ENCODE peak calls at places on chromosomes 4 and X, in five cellular contexts. U, K, S, Y and M are unnamed samples.

GRCh38 chr4:151688003-151688784 is 72.6 kb downstream of the GATB start:
- DNase-seq in U (peak; percentile 39), Y (no peak), K (no peak), S (peak; percentile 63), M (no peak)

GRCh38 chr4:80107374-80107773 is 34.3 kb upstream of the ANTXR2 start:
- DNase-seq in U (peak; percentile 44), Y (no peak), K (no peak), S (no peak), M (no peak)

GRCh38 chr4:20272411-20272872 is 20.7 kb downstream of the SLIT2 start:
- DNase-seq in S (no peak), U (peak; percentile 62), Y (no peak), K (peak; percentile 88), M (no peak)

GRCh38 chr4:52751349-52751911 is at the start of gene ERVMER34-1:
- DNase-seq in Y (peak; percentile 72), S (peak; percentile 72), U (peak; percentile 47), K (peak; percentile 83), M (no peak)

GRCh38 chrX:16155586-16155985 is 11.7 kb upstream of the MAGEB17 start:
- DNase-seq in U (no peak), Y (no peak), K (no peak), S (no peak), M (no peak)

GRCh38 chr4:10066704-10067651 is 45.7 kb upstream of the SLC2A9 start:
- DNase-seq in K (no peak), Y (no peak), U (no peak), S (no peak), M (no peak)

GRCh38 chrX:96770315-96770714 is 85.7 kb downstream of the DIAPH2 start:
- DNase-seq in K (peak; percentile 52), Y (peak; percentile 36), S (peak; percentile 17), U (peak; percentile 45), M (peak; percentile 23)

GRCh38 chrX:132532955-132533354 is 44.1 kb upstream of the MBNL3 start:
- DNase-seq in S (no peak), K (peak; percentile 66), Y (no peak), U (peak; percentile 2), M (no peak)

GRCh38 chr4:143531368-143531767 is 17.9 kb downstream of the SMARCA5 start:
- DNase-seq in Y (no peak), U (peak; percentile 45), K (peak; percentile 42), S (peak; percentile 3), M (peak; percentile 12)

GRCh38 chr4:1250527-1250812 is 1.5 kb upstream of the CTBP1 start:
- DNase-seq in S (no peak), Y (no peak), K (no peak), U (no peak), M (no peak)

GRCh38 chrX:15299945-15300851 is 15.2 kb downstream of the ASB11 start:
- DNase-seq in U (peak; percentile 38), K (peak; percentile 58), S (peak; percentile 8), Y (peak; percentile 28), M (peak; percentile 13)

GRCh38 chr4:128775916-128776315 is 33.6 kb upstream of the JADE1 start:
- DNase-seq in S (peak; percentile 49), U (no peak), Y (no peak), K (no peak), M (no peak)

GRCh38 chr4:36325499-36325898 is 44.1 kb downstream of the DTHD1 start:
- DNase-seq in S (no peak), K (no peak), U (no peak), Y (no peak), M (peak; percentile 16)

GRCh38 chr4:164438321-164438720 is 315.6 kb upstream of the SMIM31 start:
- DNase-seq in Y (no peak), K (peak; percentile 56), U (no peak), S (no peak), M (no peak)

GRCh38 chr4:130210871-130211270 is 1114.9 kb downstream of the C4orf33 start:
- DNase-seq in U (peak; percentile 21), S (no peak), K (peak; percentile 47), Y (no peak), M (no peak)

GRCh38 chrX:114071412-114071811 is 512.5 kb upstream of the HTR2C start:
- DNase-seq in Y (no peak), K (no peak), U (no peak), S (no peak), M (no peak)

GRCh38 chrX:24877854-24878650 is 137.7 kb downstream of the ARX start:
- DNase-seq in Y (peak; percentile 51), S (no peak), K (peak; percentile 47), U (no peak), M (no peak)

DNA sequence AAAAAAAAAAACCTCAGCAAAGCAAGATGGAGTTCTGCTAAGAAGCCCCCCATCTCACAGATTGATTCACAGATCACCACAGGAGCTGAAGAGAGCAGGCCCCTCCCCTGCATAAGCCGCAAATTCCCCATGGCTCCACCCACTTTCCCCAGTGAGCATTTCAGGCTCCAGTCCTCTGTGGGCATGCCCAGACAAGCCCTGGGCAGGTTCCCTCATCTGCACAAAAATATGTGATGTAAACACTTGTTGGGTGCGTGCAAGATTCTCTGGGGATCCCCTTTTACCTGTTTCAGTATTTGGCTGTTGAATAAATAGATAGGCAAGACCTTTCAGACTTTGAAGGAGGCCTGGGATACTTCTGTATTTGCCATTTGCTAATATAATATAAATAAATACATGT is 514.3 kb downstream of the PCDH7 start:
- DNase-seq in Y (peak; percentile 38), U (no peak), K (no peak), S (no peak), M (no peak)
- H2AFZ ChIP-seq in Y (no peak overlapping the region), U (no peak overlapping the region), K (no peak overlapping the region), S (no peak overlapping the region), M (no peak overlapping the region)

DNA sequence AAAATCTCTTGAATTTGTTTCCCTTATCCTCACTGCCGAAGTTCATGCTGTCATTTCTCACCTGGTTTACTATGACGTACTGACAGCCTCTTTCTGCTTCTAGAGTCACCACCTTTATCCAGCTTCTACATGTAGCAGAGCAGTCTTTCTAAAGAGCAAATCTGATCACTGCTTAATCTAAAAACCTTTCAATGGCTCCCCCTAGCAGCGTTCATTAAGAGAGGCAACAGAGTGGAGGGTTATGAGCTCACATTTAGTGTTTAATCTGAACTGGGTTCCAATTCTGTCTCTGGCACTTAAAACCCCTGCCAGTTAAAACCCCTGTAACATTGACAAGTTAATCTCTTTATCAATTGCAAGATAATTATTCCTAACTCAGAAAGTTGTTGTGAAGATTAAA is 4.4 kb downstream of the RBPJ start:
- DNase-seq in S (peak; percentile 50), Y (peak; percentile 34), K (peak; percentile 50), U (peak; percentile 65), M (peak; percentile 57)
- TF ChIP-seq EZH2phosphoT487 in S (no peak), Y (no peak), K (no peak), U (no peak), M (no peak)

GRCh38 chr4:103719320-103720204 is at the start of gene TACR3:
- DNase-seq in U (peak; percentile 5), S (peak; percentile 71), Y (peak; percentile 18), K (no peak), M (no peak)
- H3K4me2 ChIP-seq in U (no peak within 1 kb of the TSS), S (peak within 1 kb of the TSS; percentile 94), Y (peak within 1 kb of the TSS; percentile 94), K (peak within 1 kb of the TSS; percentile 49), M (no peak within 1 kb of the TSS)

GRCh38 chr4:89639395-89639794 is 197.6 kb downstream of the SNCA start:
- DNase-seq in S (no peak), Y (no peak), U (no peak), K (no peak), M (no peak)
- H2AFZ ChIP-seq in S (no peak overlapping the region), Y (no peak overlapping the region), U (no peak overlapping the region), K (no peak overlapping the region), M (no peak overlapping the region)

GRCh38 chr4:137468836-137469235 is 63.5 kb downstream of the PCDH18 start:
- DNase-seq in Y (no peak), K (no peak), S (no peak), U (no peak), M (no peak)
- TF ChIP-seq EZH2phosphoT487 in Y (no peak), K (no peak), S (no peak), U (no peak), M (no peak)

GRCh38 chr4:18571252-18571885 is 549.8 kb upstream of the LCORL start:
- DNase-seq in S (no peak), U (no peak), Y (no peak), K (no peak), M (no peak)
- H3K4me2 ChIP-seq in S (no peak overlapping the region), U (no peak overlapping the region), Y (no peak overlapping the region), K (no peak overlapping the region), M (no peak overlapping the region)